ENCODE peak calls at places on chromosomes 7 and 10, in four cellular contexts. R is GM12878, A is WTC11, M is K562. O is an unnamed sample.

GRCh38 chr7:65379318-65379717 is 5.7 kb downstream of the ZNF92 start:
- DNase-seq in R (no peak), A (no peak), M (no peak), O (peak; percentile 72)

GRCh38 chr10:105187243-105187642 is 546.2 kb downstream of the SORCS3 start:
- DNase-seq in R (no peak), A (no peak), M (no peak), O (no peak)

GRCh38 chr7:80533287-80533686 is 21.4 kb upstream of the GNAT3 start:
- DNase-seq in R (no peak), A (no peak), M (no peak), O (no peak)

GRCh38 chr7:44564606-44565005 is 9.1 kb downstream of the DDX56 start:
- DNase-seq in R (no peak), A (no peak), M (no peak), O (no peak)

GRCh38 chr10:129968020-129968861 is 4.2 kb upstream of the EBF3 start:
- DNase-seq in R (no peak), A (peak; percentile 37), M (no peak), O (no peak)

GRCh38 chr7:114663502-114663901 is 248.9 kb downstream of the FOXP2 start:
- DNase-seq in R (peak; percentile 15), A (no peak), M (no peak), O (peak; percentile 3)

GRCh38 chr10:78180306-78180705 is 146.6 kb downstream of the RPS24 start:
- DNase-seq in R (no peak), A (no peak), M (no peak), O (no peak)

GRCh38 chr7:113331155-113331898 is 213.0 kb upstream of the SMIM30 start:
- DNase-seq in R (no peak), A (peak; percentile 59), M (peak; percentile 68), O (peak; percentile 3)

GRCh38 chr10:61486738-61487396 is 33.7 kb upstream of the TMEM26 start:
- DNase-seq in R (no peak), A (no peak), M (no peak), O (peak; percentile 53)

GRCh38 chr10:34106356-34106885 is 708.7 kb downstream of the PARD3 start:
- DNase-seq in R (no peak), A (no peak), M (no peak), O (no peak)

GRCh38 chr7:10798044-10798443 is 175.6 kb upstream of the PHF14 start:
- DNase-seq in R (no peak), A (no peak), M (peak; percentile 41), O (no peak)

GRCh38 chr10:133123050-133123745 is 35.5 kb downstream of the ADGRA1 start:
- DNase-seq in R (no peak), A (no peak), M (no peak), O (no peak)

GRCh38 chr10:133123746-133124356 is 36.1 kb downstream of the ADGRA1 start:
- DNase-seq in R (no peak), A (peak; percentile 7), M (no peak), O (no peak)

GRCh38 chr10:133126431-133127290 is 33.4 kb upstream of the KNDC1 start:
- DNase-seq in R (no peak), A (no peak), M (no peak), O (no peak)

GRCh38 chr10:133125901-133126300 is 34.1 kb upstream of the KNDC1 start:
- DNase-seq in R (no peak), A (no peak), M (no peak), O (no peak)

GRCh38 chr10:133124357-133125211 is 35.4 kb upstream of the KNDC1 start:
- DNase-seq in R (no peak), A (peak; percentile 76), M (peak; percentile 42), O (no peak)
- TF ChIP-seq ETV6 in R (no peak), A (no peak), M (no peak), O (no peak)

DNA sequence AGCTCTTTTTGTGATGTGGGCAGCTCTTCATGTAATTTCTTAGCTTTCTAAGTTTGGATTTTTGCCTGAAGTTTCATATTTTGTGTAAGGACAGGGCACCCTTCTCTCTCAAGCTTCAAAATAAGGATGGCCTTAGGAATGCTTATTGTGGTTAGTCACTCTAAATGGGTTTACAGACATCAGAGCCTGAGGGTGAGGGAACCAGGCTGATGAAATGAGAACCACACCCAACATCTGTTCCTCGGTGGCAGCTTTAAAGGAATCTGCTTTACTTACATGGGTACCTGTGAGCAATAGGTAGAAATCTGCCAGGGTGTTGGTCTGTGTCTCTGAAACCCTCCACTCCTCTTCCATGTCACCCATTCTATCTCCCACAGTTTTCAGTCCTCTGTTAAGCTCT is 174.3 kb downstream of the EMX2 start:
- DNase-seq in R (no peak), A (no peak), M (no peak), O (no peak)
- TF ChIP-seq ETV6 in R (no peak), A (no peak), M (no peak), O (no peak)

GRCh38 chr7:158595068-158595467 is 7.4 kb upstream of the PTPRN2 start:
- DNase-seq in R (peak; percentile 8), A (no peak), M (no peak), O (no peak)
- TF ChIP-seq ETV6 in R (no peak), A (no peak), M (no peak), O (no peak)

DNA sequence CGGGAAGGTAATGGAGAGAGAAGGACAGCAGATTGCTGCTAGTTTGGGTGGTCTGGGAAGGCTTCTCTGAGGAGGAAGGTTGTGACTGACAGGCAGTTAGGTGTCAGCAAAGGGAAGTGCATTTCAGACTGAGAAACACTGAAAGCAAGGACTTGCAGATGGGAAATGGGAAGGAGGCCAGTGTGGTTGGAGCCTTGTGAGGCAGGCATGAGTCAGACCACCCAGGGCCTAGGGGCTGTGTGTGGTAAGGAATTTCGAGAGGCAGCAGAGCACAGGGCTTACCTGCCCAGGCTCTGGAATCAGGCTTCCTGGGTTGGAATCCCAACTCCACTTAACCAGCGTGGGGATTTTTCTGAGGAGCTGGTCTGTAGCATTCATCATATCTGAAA is 53.5 kb downstream of the NRF1 start:
- DNase-seq in R (no peak), A (peak; percentile 70), M (peak; percentile 28), O (no peak)
- TF ChIP-seq ETV6 in R (no peak), A (no peak), M (no peak), O (no peak)

GRCh38 chr10:17506390-17506789 is 52.0 kb upstream of the ST8SIA6 start:
- DNase-seq in R (no peak), A (no peak), M (peak; percentile 50), O (no peak)

GRCh38 chr10:17507538-17507937 is 53.1 kb upstream of the ST8SIA6 start:
- DNase-seq in R (no peak), A (no peak), M (no peak), O (no peak)

GRCh38 chr10:17503795-17504194 is 49.4 kb upstream of the ST8SIA6 start:
- DNase-seq in R (no peak), A (no peak), M (peak; percentile 23), O (no peak)

GRCh38 chr10:17504547-17505245 is 50.3 kb upstream of the ST8SIA6 start:
- DNase-seq in R (no peak), A (no peak), M (peak; percentile 17), O (no peak)

DNA sequence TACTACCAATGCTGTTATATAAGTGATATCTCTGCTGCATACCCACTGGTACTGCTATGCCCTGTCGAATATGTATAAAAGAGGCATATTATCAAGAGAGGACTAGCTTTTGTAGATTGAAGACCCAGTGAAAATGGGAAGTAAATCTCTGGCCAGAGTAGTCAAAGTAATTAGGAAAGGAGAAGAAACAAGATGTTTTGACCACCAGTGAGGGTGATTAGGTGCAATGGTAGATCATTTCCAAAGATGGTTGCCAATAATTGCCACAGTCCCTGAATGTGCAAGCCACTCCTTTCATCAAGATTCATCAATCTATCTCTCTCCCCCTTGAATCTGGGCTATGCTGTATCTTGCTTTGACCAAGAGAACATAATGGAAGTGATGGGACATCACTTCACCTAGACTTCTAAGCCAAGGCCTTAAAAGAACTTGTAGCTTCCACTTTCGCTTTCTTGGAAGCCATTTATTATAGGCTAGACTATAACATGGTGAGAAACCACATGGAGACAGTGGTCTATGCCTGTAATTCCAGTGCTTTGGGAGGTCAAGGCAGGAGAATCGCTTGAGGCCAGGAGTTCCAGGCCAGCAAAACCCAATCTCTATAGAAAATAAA is 52.6 kb upstream of the ST8SIA6 start:
- DNase-seq in R (no peak), A (no peak), M (peak; percentile 15), O (no peak)
- TF ChIP-seq ETV6 in R (no peak), A (no peak), M (no peak), O (no peak)

DNA sequence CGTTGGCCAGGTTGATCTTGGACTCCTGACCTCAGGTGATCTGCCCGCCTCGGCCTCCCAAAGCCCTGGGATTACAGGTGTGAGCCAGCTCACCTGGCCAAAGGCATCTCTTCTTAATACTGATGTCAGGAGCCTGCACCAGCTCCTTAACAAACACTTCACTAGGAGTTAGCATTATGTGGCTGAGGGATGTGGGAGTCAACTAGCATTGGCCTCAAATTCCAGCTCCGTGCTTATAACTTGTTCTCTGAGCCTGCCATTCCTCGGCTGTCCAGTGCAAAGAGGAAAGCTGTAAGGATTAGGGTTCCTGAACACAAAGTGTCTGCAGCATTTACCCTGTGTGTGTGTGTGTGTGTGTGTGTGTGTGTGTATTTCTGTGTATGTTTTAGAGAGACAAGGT is 303.6 kb upstream of the GALNT17 start:
- DNase-seq in R (no peak), A (no peak), M (no peak), O (no peak)
- TF ChIP-seq ETV6 in R (no peak), A (no peak), M (no peak), O (no peak)

GRCh38 chr10:75032813-75033212 is 78.6 kb upstream of the SAMD8 start:
- DNase-seq in R (no peak), A (no peak), M (no peak), O (no peak)
- TF ChIP-seq ETV6 in R (no peak), A (no peak), M (no peak), O (no peak)

GRCh38 chr10:95559466-95559865 is 1.7 kb downstream of the SORBS1 start:
- DNase-seq in R (no peak), A (peak; percentile 62), M (no peak), O (no peak)
- TF ChIP-seq ETV6 in R (no peak), A (no peak), M (no peak), O (no peak)

GRCh38 chr7:141691540-141691939 is 10.4 kb downstream of the DENND11 start:
- DNase-seq in R (no peak), A (no peak), M (no peak), O (no peak)

GRCh38 chr7:141686670-141687069 is 15.3 kb downstream of the DENND11 start:
- DNase-seq in R (no peak), A (no peak), M (no peak), O (no peak)

GRCh38 chr7:141686074-141686473 is 15.9 kb downstream of the DENND11 start:
- DNase-seq in R (no peak), A (no peak), M (no peak), O (no peak)

GRCh38 chr7:141685285-141686035 is 16.5 kb downstream of the DENND11 start:
- DNase-seq in R (no peak), A (no peak), M (no peak), O (no peak)

DNA sequence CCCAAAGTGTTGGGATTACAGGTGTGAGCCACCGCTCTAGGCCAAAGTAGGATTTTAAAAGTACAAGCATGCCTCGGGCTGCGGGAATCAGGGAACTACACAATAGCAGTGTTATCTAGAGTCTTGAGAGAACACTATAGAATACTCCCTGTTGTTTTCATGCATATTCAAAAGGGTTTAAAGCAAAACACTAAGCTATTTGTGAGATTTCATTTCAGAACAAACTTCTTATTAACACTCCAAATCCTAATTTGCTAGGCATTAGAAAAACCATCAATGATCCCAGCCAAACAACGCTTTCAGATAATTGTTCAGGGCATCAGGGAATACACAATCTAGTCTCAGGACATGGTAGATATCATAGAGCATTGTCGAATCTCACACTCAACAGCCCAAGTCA is 13.9 kb downstream of the DENND11 start:
- DNase-seq in R (no peak), A (no peak), M (no peak), O (no peak)
- TF ChIP-seq ETV6 in R (no peak), A (no peak), M (no peak), O (no peak)

O was measured in HepG2.